ENCODE peak calls at places on chromosomes 16 and 17, in five cellular contexts. J is mesendoderm, M is hepatocyte, N is lower lobe of right lung, I is H1. S is an unnamed sample. For H3K27me3, the result is how much of the 10 kb centered on the place peaks cover.

GRCh38 chr16:71882505-71883192 is 1.3 kb downstream of the ZNF821 start:
- DNase-seq in J (peak), M (peak), N (no peak), I (peak), S (peak)

GRCh38 chr16:30721606-30722005 is 22.6 kb downstream of the SRCAP start:
- DNase-seq in J (no peak), M (no peak), N (no peak), I (no peak), S (no peak)

GRCh38 chr17:7260601-7261376 is 1.5 kb downstream of the CLDN7 start:
- DNase-seq in J (peak), M (peak), N (peak), I (peak), S (no peak)

GRCh38 chr17:1109606-1110523 is 69.9 kb downstream of the ABR start:
- DNase-seq in J (peak), M (peak), N (no peak), I (peak), S (no peak)

GRCh38 chr16:89197633-89198416 is 2.5 kb downstream of the SLC22A31 start:
- DNase-seq in J (no peak), M (peak), N (peak), I (no peak), S (no peak)

GRCh38 chr17:50063516-50064252 is 7.8 kb downstream of the ITGA3 start:
- DNase-seq in J (no peak), M (no peak), N (no peak), I (no peak), S (no peak)

GRCh38 chr16:73771676-73772075 is 524.9 kb upstream of the PSMD7 start:
- DNase-seq in J (no peak), M (no peak), N (no peak), I (no peak), S (no peak)

GRCh38 chr16:67235816-67236547 is 9.1 kb downstream of the TMEM208 start:
- DNase-seq in J (no peak), M (no peak), N (no peak), I (no peak), S (no peak)

GRCh38 chr16:78775161-78775561 is 675.7 kb downstream of the WWOX start:
- DNase-seq in J (no peak), M (no peak), N (no peak), I (no peak), S (no peak)

GRCh38 chr16:28192811-28193529 is 18.8 kb downstream of the XPO6 start:
- DNase-seq in J (no peak), M (no peak), N (peak), I (no peak), S (no peak)

GRCh38 chr17:8393470-8394231 is 4.0 kb downstream of the RNF222 start:
- DNase-seq in J (peak), M (no peak), N (no peak), I (no peak), S (no peak)

GRCh38 chr16:4465977-4466779 is 8.2 kb downstream of the NMRAL1 start:
- DNase-seq in J (no peak), M (no peak), N (no peak), I (no peak), S (no peak)

GRCh38 chr17:59416184-59416583 is 84.7 kb downstream of the YPEL2 start:
- DNase-seq in J (no peak), M (no peak), N (no peak), I (no peak), S (no peak)

GRCh38 chr17:81254955-81255717 is 16.0 kb downstream of the NDUFAF8 start:
- DNase-seq in J (peak), M (peak), N (peak), I (peak), S (no peak)

GRCh38 chr16:86193528-86194193 is 294.7 kb downstream of the IRF8 start:
- DNase-seq in J (no peak), M (no peak), N (no peak), I (no peak), S (no peak)

GRCh38 chr17:17305282-17305801 is 2.2 kb downstream of the NT5M start:
- DNase-seq in J (no peak), M (no peak), N (no peak), I (no peak), S (no peak)

GRCh38 chr16:73020409-73020884 is 27.5 kb downstream of the ZFHX3 start:
- DNase-seq in J (no peak), M (peak), N (no peak), I (no peak), S (no peak)

GRCh38 chr17:27106347-27106981 is 187.4 kb upstream of the WSB1 start:
- DNase-seq in J (no peak), M (no peak), N (no peak), I (no peak), S (no peak)

GRCh38 chr17:70767102-70767701 is 597.9 kb downstream of the KCNJ2 start:
- DNase-seq in J (peak), M (peak), N (no peak), I (no peak), S (peak)

GRCh38 chr16:14302031-14302398 is 230.9 kb downstream of the MRTFB start:
- DNase-seq in J (peak), M (peak), N (no peak), I (no peak), S (no peak)

GRCh38 chr17:46929413-46929812 is 6.5 kb downstream of the GOSR2 start:
- DNase-seq in J (peak), M (peak), N (no peak), I (no peak), S (no peak)

GRCh38 chr17:320139-320538 is 32.5 kb downstream of the RPH3AL start:
- DNase-seq in J (no peak), M (no peak), N (peak), I (no peak), S (no peak)

DNA sequence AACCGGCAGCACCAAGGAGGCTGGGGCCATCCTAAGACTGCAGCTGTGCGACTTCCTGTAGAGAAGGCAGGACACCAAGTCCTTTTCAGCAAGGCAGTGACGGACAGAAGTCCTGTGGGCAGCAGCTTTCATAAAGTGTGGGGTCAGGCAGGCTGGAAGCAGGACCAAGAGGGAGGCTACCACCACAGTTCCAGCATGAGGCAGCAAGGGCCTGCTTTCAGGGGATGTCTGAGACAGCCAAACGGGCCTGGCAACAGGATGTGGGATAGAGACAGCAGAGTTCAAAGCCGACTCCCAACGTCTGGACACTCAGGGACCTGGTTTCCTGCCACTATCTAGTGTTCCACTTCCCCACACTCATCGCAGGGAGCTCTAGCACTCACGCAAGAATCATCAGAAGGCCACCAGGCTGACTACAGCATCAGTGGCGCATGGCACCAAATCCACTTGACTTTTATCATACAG is 5.3 kb downstream of the USP7 start:
- DNase-seq in J (peak), M (no peak), N (no peak), I (no peak), S (no peak)
- H3K4me3 ChIP-seq in J (no peak), M (no peak), N (peak), I (no peak), S (no peak)

GRCh38 chr16:6857575-6857974 is 475.1 kb upstream of the RBFOX1 start:
- DNase-seq in J (no peak), M (no peak), N (no peak), I (no peak), S (no peak)
- H3K27me3 ChIP-seq in J (under half), M (under half), N (under half), I (half or more), S (under half)

GRCh38 chr16:966035-966434 is 4.7 kb downstream of the LMF1 start:
- DNase-seq in J (no peak), M (no peak), N (peak), I (no peak), S (no peak)
- H3K4me3 ChIP-seq in J (no peak), M (no peak), N (no peak), I (no peak), S (no peak)

DNA sequence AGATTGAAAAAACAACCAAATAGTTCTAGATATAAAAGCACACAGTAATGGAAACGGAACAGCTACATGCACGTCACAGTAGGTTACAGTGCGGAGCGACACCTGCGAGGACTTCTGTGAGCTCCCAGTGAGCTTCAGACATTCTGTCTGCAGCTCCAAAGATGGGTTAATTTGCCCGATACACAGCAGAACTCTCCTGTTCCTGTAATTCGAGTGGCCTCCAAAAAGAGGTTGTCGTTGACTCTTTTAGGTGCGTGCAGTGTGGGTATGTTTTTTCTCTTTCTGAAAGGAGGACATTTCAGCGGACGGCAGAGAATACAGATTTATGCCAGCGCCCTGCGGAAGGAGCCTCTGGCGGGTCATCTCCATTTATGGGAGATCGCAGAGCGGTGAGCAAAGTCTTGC is 2.9 kb downstream of the OR1F1 start:
- DNase-seq in J (peak), M (no peak), N (no peak), I (no peak), S (no peak)
- H3K27me3 ChIP-seq in J (under half), M (half or more), N (half or more), I (under half), S (under half)

GRCh38 chr17:82339634-82340580 is 6.3 kb upstream of the SECTM1 start:
- DNase-seq in J (no peak), M (no peak), N (peak), I (no peak), S (no peak)
- H3K4me3 ChIP-seq in J (no peak), M (no peak), N (peak), I (no peak), S (no peak)

GRCh38 chr16:76292218-76292617 is 15.0 kb downstream of the CNTNAP4 start:
- DNase-seq in J (no peak), M (no peak), N (no peak), I (no peak), S (no peak)
- H3K27me3 ChIP-seq in J (under half), M (under half), N (under half), I (under half), S (under half)

GRCh38 chr17:75830168-75831031 is 13.8 kb downstream of the UNC13D start:
- DNase-seq in J (peak), M (no peak), N (no peak), I (peak), S (peak)
- H3K4me3 ChIP-seq in J (no peak), M (no peak), N (no peak), I (no peak), S (no peak)

DNA sequence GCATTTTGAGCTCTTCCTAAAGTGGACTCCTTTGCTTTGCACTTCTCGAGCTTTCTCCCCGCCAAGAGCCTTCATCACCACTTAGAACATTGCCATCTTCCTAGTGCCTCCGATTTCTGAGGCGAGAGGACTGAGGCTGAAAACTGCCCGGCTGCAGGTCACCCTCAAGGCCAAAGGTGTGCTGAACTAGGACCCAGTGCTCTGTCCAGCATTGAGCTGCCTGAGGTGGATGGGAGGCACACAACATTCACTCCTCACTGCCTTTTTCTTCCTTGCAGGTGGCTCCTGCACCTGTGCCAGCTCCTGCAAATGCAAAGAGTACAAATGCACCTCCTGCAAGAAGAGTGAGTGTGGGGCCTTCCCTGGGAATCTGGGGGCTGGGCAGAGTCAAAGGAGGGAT is 5.4 kb downstream of the MT1A start:
- DNase-seq in J (no peak), M (no peak), N (no peak), I (no peak), S (no peak)
- H3K27me3 ChIP-seq in J (half or more), M (half or more), N (under half), I (half or more), S (half or more)

S was measured in iPS DF 6.9.